ENCODE peak calls at places on chromosomes 6 and 20, in nine cellular contexts. O is aorta; B is CD8-positive, alpha-beta memory T cell; X is breast epithelium; Q is tibial nerve; T is esophagus squamous epithelium; S is GM23248; M is H1; J is fibroblast of lung. H is an unnamed sample.

GRCh38 chr20:3980260-3981131 is 34.9 kb downstream of the RNF24 start:
- DNase-seq in O (no peak), B (no peak), X (no peak), Q (no peak), T (no peak), S (peak; percentile 87), M (no peak), J (peak; percentile 76), H (peak; percentile 68)

GRCh38 chr20:50750145-50750671 is 18.8 kb downstream of the PARD6B start:
- DNase-seq in O (no peak), B (no peak), X (no peak), Q (no peak), T (no peak), S (peak; percentile 35), M (peak; percentile 20), J (no peak), H (no peak)

GRCh38 chr20:44104807-44105517 is 82.0 kb downstream of the JPH2 start:
- DNase-seq in O (no peak), B (no peak), X (no peak), Q (no peak), T (no peak), S (peak; percentile 47), M (no peak), J (peak; percentile 66), H (peak; percentile 42)

GRCh38 chr20:37872161-37872560 is 30.8 kb upstream of the VSTM2L start:
- DNase-seq in O (peak; percentile 32), B (no peak), X (no peak), Q (no peak), T (no peak), S (no peak), M (no peak), J (no peak), H (no peak)

GRCh38 chr20:15911557-15911956 is 661.7 kb downstream of the KIF16B start:
- DNase-seq in O (no peak), B (no peak), X (no peak), Q (no peak), T (no peak), S (no peak), M (no peak), J (no peak), H (no peak)

GRCh38 chr20:49948809-49949507 is 12.8 kb downstream of the RNF114 start:
- DNase-seq in O (no peak), B (no peak), X (no peak), Q (no peak), T (no peak), S (peak; percentile 92), M (no peak), J (peak; percentile 92), H (no peak)

GRCh38 chr6:154488276-154488627 is 22.2 kb downstream of the CNKSR3 start:
- DNase-seq in O (no peak), B (no peak), X (no peak), Q (no peak), T (no peak), S (peak; percentile 60), M (no peak), J (peak; percentile 55), H (no peak)

GRCh38 chr6:41561386-41561785 is 15.2 kb downstream of the FOXP4 start:
- DNase-seq in O (no peak), B (no peak), X (no peak), Q (no peak), T (no peak), S (no peak), M (no peak), J (no peak), H (no peak)

GRCh38 chr6:85405175-85405852 is 44.6 kb upstream of the NT5E start:
- DNase-seq in O (no peak), B (no peak), X (no peak), Q (no peak), T (no peak), S (peak; percentile 17), M (no peak), J (no peak), H (no peak)

GRCh38 chr6:85405853-85406198 is 44.1 kb upstream of the NT5E start:
- DNase-seq in O (no peak), B (no peak), X (no peak), Q (no peak), T (no peak), S (no peak), M (no peak), J (no peak), H (no peak)

GRCh38 chr6:85402922-85403321 is 47.0 kb upstream of the NT5E start:
- DNase-seq in O (no peak), B (no peak), X (no peak), Q (no peak), T (no peak), S (peak; percentile 9), M (no peak), J (no peak), H (peak; percentile 34)

GRCh38 chr6:85403331-85404015 is 46.4 kb upstream of the NT5E start:
- DNase-seq in O (no peak), B (no peak), X (no peak), Q (no peak), T (no peak), S (peak; percentile 91), M (no peak), J (peak; percentile 77), H (peak; percentile 92)

GRCh38 chr6:85404497-85405174 is 45.2 kb upstream of the NT5E start:
- DNase-seq in O (peak; percentile 79), B (no peak), X (no peak), Q (no peak), T (no peak), S (peak; percentile 96), M (no peak), J (peak; percentile 92), H (peak; percentile 89)
- H3K4me3 ChIP-seq in O (no peak overlapping the region), B (no peak overlapping the region), X (no peak overlapping the region), Q (no peak overlapping the region), T (no peak overlapping the region), S (peak overlapping the region; percentile 50), M (no peak overlapping the region), J (no peak overlapping the region), H (no peak overlapping the region)

GRCh38 chr6:37507690-37508421 is 8.2 kb upstream of the CCDC167 start:
- DNase-seq in O (no peak), B (no peak), X (no peak), Q (no peak), T (no peak), S (no peak), M (no peak), J (no peak), H (no peak)
- H3K4me1 ChIP-seq in O (no peaks in the 10 kb centered on the region), B (peaks cover 78% of the 10 kb centered on the region), X (no peaks in the 10 kb centered on the region), Q (no peaks in the 10 kb centered on the region), T (peaks cover 4% of the 10 kb centered on the region), S (no peaks in the 10 kb centered on the region), M (peaks cover 3% of the 10 kb centered on the region), J (no peaks in the 10 kb centered on the region), H (peaks cover 3% of the 10 kb centered on the region)

GRCh38 chr20:11979306-11980128 is 61.8 kb downstream of the BTBD3 start:
- DNase-seq in O (no peak), B (no peak), X (no peak), Q (no peak), T (no peak), S (no peak), M (no peak), J (no peak), H (no peak)

GRCh38 chr20:11982289-11982957 is 64.7 kb downstream of the BTBD3 start:
- DNase-seq in O (no peak), B (no peak), X (no peak), Q (no peak), T (no peak), S (no peak), M (no peak), J (no peak), H (peak; percentile 18)

GRCh38 chr20:11980263-11980662 is 62.6 kb downstream of the BTBD3 start:
- DNase-seq in O (no peak), B (no peak), X (no peak), Q (no peak), T (no peak), S (no peak), M (no peak), J (no peak), H (no peak)

GRCh38 chr20:11981366-11981947 is 63.8 kb downstream of the BTBD3 start:
- DNase-seq in O (no peak), B (no peak), X (no peak), Q (no peak), T (no peak), S (no peak), M (no peak), J (no peak), H (no peak)

DNA sequence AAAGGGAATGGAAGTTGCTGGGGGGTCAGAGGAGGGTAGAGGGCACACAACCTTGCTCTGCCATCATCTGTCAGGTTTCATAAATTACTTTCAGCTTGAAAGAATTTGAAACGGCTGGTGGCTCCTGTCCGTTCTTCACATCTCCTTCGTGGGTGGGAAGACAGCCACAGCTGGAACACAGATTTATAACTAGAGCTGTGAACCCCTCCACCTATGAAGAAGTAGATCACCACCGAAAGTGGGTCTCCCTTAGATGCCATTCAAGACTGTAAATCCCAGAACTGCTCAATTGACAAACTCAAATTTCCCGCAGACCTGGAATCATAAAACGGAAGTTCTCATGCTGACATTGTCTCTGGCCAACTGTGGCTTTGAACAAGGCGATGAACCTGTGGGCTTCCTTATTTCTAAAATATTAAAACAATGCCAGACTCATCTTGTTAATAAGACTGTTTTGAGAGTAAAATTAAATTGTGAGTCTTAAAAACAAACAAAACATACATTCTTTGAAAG is 65.3 kb downstream of the BTBD3 start:
- DNase-seq in O (no peak), B (no peak), X (no peak), Q (no peak), T (no peak), S (no peak), M (no peak), J (no peak), H (no peak)
- H3K27ac ChIP-seq in O (no peak overlapping the region), B (no peak overlapping the region), X (no peak overlapping the region), Q (no peak overlapping the region), T (no peak overlapping the region), S (no peak overlapping the region), M (no peak overlapping the region), J (no peak overlapping the region), H (no peak overlapping the region)

GRCh38 chr6:43247115-43247999 is 4.1 kb downstream of the TTBK1 start:
- DNase-seq in O (peak; percentile 84), B (peak; percentile 66), X (peak; percentile 78), Q (peak; percentile 26), T (peak; percentile 31), S (peak; percentile 67), M (no peak), J (peak; percentile 32), H (peak; percentile 90)

GRCh38 chr6:43242908-43243648 is at the start of gene TTBK1:
- DNase-seq in O (no peak), B (peak; percentile 32), X (no peak), Q (no peak), T (no peak), S (peak; percentile 26), M (peak; percentile 83), J (no peak), H (no peak)

GRCh38 chr6:43248107-43248506 is 4.8 kb downstream of the TTBK1 start:
- DNase-seq in O (no peak), B (no peak), X (no peak), Q (no peak), T (no peak), S (no peak), M (no peak), J (no peak), H (no peak)

GRCh38 chr6:43246301-43247114 is 3.2 kb downstream of the TTBK1 start:
- DNase-seq in O (peak; percentile 80), B (no peak), X (no peak), Q (no peak), T (no peak), S (no peak), M (peak; percentile 93), J (peak; percentile 27), H (peak; percentile 19)

DNA sequence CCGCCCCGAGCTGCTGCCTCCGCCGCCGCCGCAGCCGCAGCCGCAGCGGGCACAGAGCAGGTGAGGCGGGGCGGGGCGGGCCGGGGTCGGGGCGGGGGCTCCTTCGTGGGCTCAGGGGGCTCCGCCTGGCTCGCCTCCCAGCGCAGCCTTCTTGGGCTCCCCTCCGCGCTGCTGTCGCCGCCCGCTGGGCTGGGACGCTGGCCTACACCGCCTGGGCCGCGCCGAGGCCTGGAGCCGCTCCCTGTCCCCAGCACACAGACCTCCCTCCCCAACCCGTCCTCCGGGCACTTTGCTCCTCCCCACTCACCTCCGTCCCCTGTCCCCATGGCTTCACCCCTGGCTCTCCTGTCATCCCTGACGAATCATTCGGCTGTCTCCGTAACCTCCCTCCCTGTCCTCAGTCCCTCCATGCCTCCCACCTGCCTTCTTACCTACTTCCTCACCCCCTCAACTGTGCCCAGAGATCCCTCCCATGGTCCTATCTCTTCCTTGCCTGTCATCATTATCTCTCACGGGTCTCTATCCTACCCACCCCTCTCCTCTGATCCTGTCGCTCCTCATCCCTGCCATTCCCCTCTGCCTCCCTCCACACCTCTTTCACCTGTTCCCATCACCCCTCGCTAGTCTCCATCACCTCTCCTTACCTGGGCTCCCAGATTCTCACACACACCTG is 504 bp downstream of the TTBK1 start:
- DNase-seq in O (no peak), B (no peak), X (no peak), Q (no peak), T (no peak), S (no peak), M (no peak), J (no peak), H (no peak)
- H3K4me3 ChIP-seq in O (no peak overlapping the region), B (no peak overlapping the region), X (peak overlapping the region; percentile 8), Q (no peak overlapping the region), T (peak overlapping the region; percentile 8), S (no peak overlapping the region), M (peak overlapping the region; percentile 30), J (no peak overlapping the region), H (no peak overlapping the region)

H was measured in cardiac muscle cell.